ENCODE peak calls at places on chromosomes 2 and 18, in four cellular contexts. U is mammary epithelial cell, I is PC-3, G is neural progenitor cell. L is an unnamed sample.

GRCh38 chr18:13217466-13217961 is 1.0 kb upstream of the LDLRAD4 start:
- DNase-seq in G (peak), U (peak), I (no peak), L (peak)

GRCh38 chr2:237475704-237476107 is 11.3 kb upstream of the MLPH start:
- DNase-seq in G (no peak), U (peak), I (peak), L (peak)

GRCh38 chr2:105376789-105377231 is 22.0 kb downstream of the FHL2 start:
- DNase-seq in I (peak), U (peak), G (no peak), L (no peak)

GRCh38 chr2:238761802-238762373 is 86.0 kb upstream of the TWIST2 start:
- DNase-seq in U (peak), I (peak), G (peak), L (peak)

GRCh38 chr2:237297421-237298155 is 116.4 kb downstream of the COL6A3 start:
- DNase-seq in I (no peak), U (no peak), G (no peak), L (peak)

GRCh38 chr2:171711351-171711750 is 24.1 kb downstream of the DYNC1I2 start:
- DNase-seq in U (no peak), G (no peak), I (no peak), L (no peak)

GRCh38 chr2:15284601-15285000 is 276.5 kb downstream of the NBAS start:
- DNase-seq in U (no peak), I (no peak), G (no peak), L (no peak)

GRCh38 chr18:13264986-13265900 is 46.7 kb downstream of the LDLRAD4 start:
- DNase-seq in G (no peak), I (no peak), U (no peak), L (no peak)

GRCh38 chr18:34311468-34311867 is 86.8 kb upstream of the NOL4 start:
- DNase-seq in I (no peak), U (no peak), G (no peak), L (no peak)

GRCh38 chr18:60984496-60984895 is 348.7 kb upstream of the CDH20 start:
- DNase-seq in U (peak), G (no peak), I (no peak), L (no peak)

GRCh38 chr18:77061291-77061945 is 71.2 kb downstream of the MBP start:
- DNase-seq in U (no peak), I (no peak), G (no peak), L (no peak)

GRCh38 chr2:123303735-123304134 is 721.4 kb upstream of the CNTNAP5 start:
- DNase-seq in U (no peak), I (no peak), G (peak), L (no peak)

GRCh38 chr2:224086226-224086911 is 47.3 kb upstream of the SERPINE2 start:
- DNase-seq in I (peak), U (peak), G (no peak), L (no peak)

GRCh38 chr2:27420996-27421395 is 7.4 kb upstream of the NRBP1 start:
- DNase-seq in U (no peak), G (no peak), I (no peak), L (no peak)

GRCh38 chr2:46082531-46083485 is 214.4 kb upstream of the EPAS1 start:
- DNase-seq in I (peak), U (no peak), G (no peak), L (no peak)

GRCh38 chr18:11997466-11997865 is 16.2 kb downstream of the IMPA2 start:
- DNase-seq in G (no peak), I (no peak), U (no peak), L (no peak)

GRCh38 chr2:230872968-230873669 is 8.4 kb downstream of the ITM2C start:
- DNase-seq in I (no peak), G (no peak), U (no peak), L (no peak)

GRCh38 chr18:67241292-67241691 is 275.2 kb downstream of the DSEL start:
- DNase-seq in I (no peak), G (no peak), U (no peak), L (no peak)

GRCh38 chr2:34001557-34001956 is 402.5 kb upstream of the FAM98A start:
- DNase-seq in G (no peak), I (no peak), U (no peak), L (no peak)

GRCh38 chr2:174527101-174527721 is 40.4 kb upstream of the GPR155 start:
- DNase-seq in I (no peak), U (no peak), G (no peak), L (no peak)

GRCh38 chr2:176680916-176681315 is 411.7 kb downstream of the MTX2 start:
- DNase-seq in U (no peak), G (no peak), I (no peak), L (no peak)

GRCh38 chr2:204274991-204275390 is 270.3 kb upstream of the PARD3B start:
- DNase-seq in U (no peak), G (no peak), I (no peak), L (no peak)

GRCh38 chr18:6414118-6414722 is 491 bp downstream of the L3MBTL4 start:
- DNase-seq in I (peak), G (peak), U (peak), L (no peak)

GRCh38 chr18:70197042-70197441 is 8.4 kb downstream of the RTTN start:
- DNase-seq in U (no peak), G (no peak), I (no peak), L (no peak)

GRCh38 chr2:68747413-68747812 is 12.8 kb downstream of the ARHGAP25 start:
- DNase-seq in I (no peak), G (no peak), U (no peak), L (no peak)

GRCh38 chr18:32661486-32662299 is 111.1 kb downstream of the KLHL14 start:
- DNase-seq in G (no peak), U (peak), I (peak), L (no peak)

GRCh38 chr2:72211359-72211758 is 63.7 kb upstream of the CYP26B1 start:
- DNase-seq in U (peak), I (peak), G (no peak), L (no peak)

GRCh38 chr2:162749456-162749855 is 89.1 kb downstream of the KCNH7 start:
- DNase-seq in G (no peak), U (no peak), I (no peak), L (no peak)

GRCh38 chr18:24231773-24232735 is 93.2 kb downstream of the CABYR start:
- DNase-seq in G (no peak), I (peak), U (no peak), L (no peak)

GRCh38 chr2:196131384-196131861 is 40.0 kb downstream of the STK17B start:
- DNase-seq in I (peak), U (peak), G (peak), L (peak)

GRCh38 chr2:201882353-201883095 is 76.2 kb downstream of the CDK15 start:
- DNase-seq in U (peak), I (peak), G (peak), L (peak)

GRCh38 chr2:119435148-119435952 is 3.7 kb downstream of the TMEM37 start:
- DNase-seq in G (no peak), I (no peak), U (no peak), L (no peak)

GRCh38 chr2:239691720-239692119 is 290.9 kb upstream of the HDAC4 start:
- DNase-seq in I (no peak), U (no peak), G (no peak), L (peak)

GRCh38 chr2:236945431-236946016 is 140.2 kb upstream of the COPS8 start:
- DNase-seq in U (no peak), G (no peak), I (no peak), L (no peak)

GRCh38 chr18:75074196-75075015 is 134.5 kb downstream of the PTGR3 start:
- DNase-seq in U (no peak), I (no peak), G (no peak), L (no peak)

GRCh38 chr18:75071484-75071785 is 137.5 kb downstream of the PTGR3 start:
- DNase-seq in U (no peak), G (no peak), I (no peak), L (no peak)

GRCh38 chr18:75073654-75074053 is 135.3 kb downstream of the PTGR3 start:
- DNase-seq in I (no peak), U (no peak), G (no peak), L (no peak)

GRCh38 chr18:75071866-75072671 is 136.9 kb downstream of the PTGR3 start:
- DNase-seq in U (no peak), G (no peak), I (no peak), L (no peak)

DNA sequence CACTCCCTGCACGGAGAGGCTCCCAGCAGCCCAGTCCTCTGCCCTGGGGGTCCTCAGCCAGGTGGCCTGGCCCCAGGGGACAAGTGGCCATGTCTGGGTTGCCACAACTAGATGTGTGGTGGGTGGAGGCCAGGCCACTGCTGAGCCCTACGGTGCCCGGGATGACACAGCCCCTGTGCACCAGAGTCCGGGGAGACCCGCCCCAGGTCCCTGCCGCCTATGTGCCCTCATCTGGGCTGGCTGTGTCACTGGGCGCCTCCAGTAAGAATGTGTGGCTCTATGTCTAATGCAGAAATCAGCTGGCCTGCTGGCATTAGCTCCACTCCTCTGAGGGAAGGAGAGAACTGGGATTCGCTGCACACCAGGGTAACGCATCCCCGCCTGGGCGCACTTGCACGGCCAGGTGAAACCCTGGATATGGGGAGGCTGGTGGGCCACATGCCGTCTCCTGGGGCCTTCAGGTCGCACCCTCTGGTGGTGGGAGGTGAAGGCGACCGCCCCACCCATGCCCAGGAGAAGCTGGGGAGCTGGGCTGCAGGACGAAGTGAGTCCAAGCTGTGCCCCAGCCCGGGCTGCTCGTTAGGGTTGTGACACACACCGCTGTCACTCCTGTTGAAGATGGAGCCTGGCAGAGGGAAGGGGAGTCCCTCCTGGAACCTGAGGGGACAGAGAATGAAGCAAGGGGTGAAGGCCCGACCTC is 136.1 kb downstream of the PTGR3 start:
- DNase-seq in I (no peak), G (no peak), U (no peak), L (no peak)
- TF ChIP-seq CTCF in I (no peak), G (no peak), U (no peak), L (no peak)

DNA sequence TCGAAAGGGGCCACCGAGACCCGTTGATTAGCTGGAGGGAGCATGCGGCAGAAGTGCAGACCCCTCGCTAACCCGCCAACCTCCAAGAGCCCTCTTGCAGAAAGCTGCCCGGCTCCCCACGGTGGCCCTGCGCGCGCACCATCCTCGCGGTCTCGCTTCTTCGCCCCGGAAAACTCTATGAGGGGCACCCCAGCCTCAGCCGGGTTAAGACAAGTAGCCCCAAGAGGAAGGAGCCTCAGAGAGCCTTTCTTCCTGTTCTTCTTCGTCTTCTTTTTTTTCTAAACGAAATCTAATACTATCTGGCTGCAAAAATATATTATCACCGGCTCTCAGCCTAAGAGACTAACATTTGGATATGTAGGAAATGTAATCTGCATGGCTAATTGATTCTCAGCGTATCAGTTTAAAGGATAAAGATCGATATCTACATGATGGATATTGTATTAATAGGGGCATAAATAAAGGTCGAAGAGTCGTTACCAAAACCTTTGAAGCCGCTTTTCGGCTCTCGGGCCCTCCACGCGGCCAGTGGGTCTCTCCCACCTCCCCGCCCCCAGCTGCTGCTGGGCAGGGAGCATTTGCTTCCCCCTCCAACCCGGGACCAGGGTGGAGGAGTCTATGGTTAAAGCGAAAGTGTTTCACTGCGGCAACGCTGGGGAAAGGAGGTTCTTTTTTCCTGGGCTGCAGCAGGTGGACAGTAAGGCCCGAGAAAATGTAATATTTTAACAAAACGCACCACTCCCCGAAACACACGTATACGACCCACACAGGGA is 6.1 kb upstream of the PAX3 start:
- DNase-seq in G (peak), U (no peak), I (no peak), L (no peak)
- TF ChIP-seq EZH2 in G (no peak), U (peak), I (peak), L (no peak)

DNA sequence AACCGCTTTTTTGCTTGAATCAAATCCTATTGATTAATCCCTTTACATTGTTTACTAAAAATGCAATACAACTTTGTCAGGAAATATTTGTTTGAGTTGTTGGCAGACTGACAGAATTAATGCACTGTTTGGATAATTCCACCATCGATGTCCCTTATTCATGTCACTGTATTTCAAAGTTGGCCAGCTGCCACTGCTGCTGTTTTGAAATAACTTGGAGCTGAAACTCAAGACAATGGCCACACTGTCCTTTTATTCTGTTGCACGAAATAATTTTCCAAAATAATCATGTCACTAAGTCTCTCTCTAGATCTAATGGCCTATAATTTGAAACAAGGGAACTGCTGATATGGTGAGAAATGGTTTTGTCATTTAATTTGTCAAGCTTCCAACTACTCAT is 55.2 kb upstream of the PAX3 start:
- DNase-seq in U (no peak), I (no peak), G (no peak), L (no peak)
- TF ChIP-seq CTCF in U (no peak), I (no peak), G (no peak), L (no peak)

DNA sequence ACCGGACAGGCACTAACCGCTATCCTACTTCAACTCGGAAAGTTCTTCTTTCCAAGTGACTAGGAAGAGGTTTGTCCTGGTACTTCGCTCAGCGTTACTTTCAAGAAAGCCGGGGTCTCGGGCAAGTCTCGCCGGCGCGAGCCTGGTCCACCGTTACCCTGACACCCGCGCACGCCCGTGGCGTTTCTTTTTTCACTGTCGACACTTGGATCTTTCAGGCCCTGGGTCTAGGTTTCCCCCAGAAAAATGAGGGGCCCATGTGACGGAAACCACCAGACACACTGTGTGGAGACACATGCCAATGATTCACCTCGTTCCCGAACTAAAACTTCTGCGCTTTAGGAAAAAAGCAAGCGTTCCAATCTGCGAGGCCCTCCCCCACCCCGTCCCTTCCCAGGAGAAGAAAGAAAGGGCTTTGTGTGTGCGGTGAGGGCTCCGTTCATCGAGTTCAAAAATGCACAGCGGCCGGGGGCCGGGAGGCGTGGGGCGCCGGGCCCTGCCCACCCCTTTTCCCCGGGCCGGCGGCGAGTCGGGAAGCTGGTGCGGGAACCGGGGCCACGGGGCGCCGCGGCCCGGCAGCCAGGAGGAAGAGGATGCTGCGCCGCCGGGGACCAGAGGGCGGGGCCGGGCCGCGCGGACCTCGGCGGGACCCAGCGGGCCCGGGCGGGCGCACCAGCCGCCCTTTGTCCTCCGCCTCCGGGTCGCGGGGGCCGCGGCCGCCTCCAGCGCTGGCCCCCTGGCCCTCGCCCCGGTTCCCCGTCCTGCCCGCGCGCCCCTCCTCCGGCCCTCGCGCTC is 2.6 kb downstream of the ZNF521 start:
- DNase-seq in G (peak), I (no peak), U (no peak), L (no peak)
- TF ChIP-seq EZH2 in G (no peak), I (no peak), U (peak), L (no peak)

GRCh38 chr18:46253498-46253897 is 149.3 kb downstream of the HAUS1 start:
- DNase-seq in I (peak), G (no peak), U (peak), L (no peak)
- TF ChIP-seq CTCF in I (no peak), G (no peak), U (no peak), L (no peak)

GRCh38 chr2:121284424-121285076 is 452 bp downstream of the TFCP2L1 start:
- DNase-seq in U (peak), G (peak), I (no peak), L (no peak)

GRCh38 chr2:121285926-121286325 is 924 bp upstream of the TFCP2L1 start:
- DNase-seq in U (no peak), I (no peak), G (no peak), L (no peak)

GRCh38 chr2:121283670-121284245 is 1.2 kb downstream of the TFCP2L1 start:
- DNase-seq in I (peak), U (peak), G (no peak), L (no peak)

GRCh38 chr2:121286506-121286905 is 1.5 kb upstream of the TFCP2L1 start:
- DNase-seq in U (no peak), G (no peak), I (no peak), L (no peak)

DNA sequence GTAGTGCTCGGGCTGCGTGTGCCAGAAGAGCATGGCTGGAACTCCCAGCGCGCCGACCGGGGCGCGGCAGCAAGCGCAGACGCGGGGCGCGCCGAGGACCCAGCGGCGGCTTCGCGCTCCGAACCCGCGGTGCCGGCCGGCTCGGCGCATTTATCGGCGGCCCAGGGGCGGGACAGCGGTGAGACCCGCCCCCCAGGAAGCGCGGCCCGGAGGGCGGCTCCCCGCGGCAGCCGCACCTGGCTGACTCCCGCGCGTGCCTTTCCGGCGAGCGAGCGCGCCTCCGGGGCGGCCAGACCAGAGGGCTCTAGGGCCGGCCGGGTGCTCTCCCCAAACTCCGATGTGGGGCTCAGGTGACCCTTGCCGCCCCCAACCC is at the start of gene TFCP2L1:
- DNase-seq in G (peak), I (peak), U (peak), L (no peak)
- TF ChIP-seq EZH2 in G (peak), I (no peak), U (no peak), L (no peak)

GRCh38 chr2:218276986-218277755 is 6.9 kb downstream of the PNKD start:
- DNase-seq in U (no peak), I (peak), G (no peak), L (no peak)
- TF ChIP-seq CTCF in U (peak), I (peak), G (no peak), L (peak)

GRCh38 chr18:48410095-48410920 is 1.1 kb upstream of the ZBTB7C start:
- DNase-seq in G (peak), U (peak), I (peak), L (no peak)

GRCh38 chr18:48409591-48410094 is 460 bp upstream of the ZBTB7C start:
- DNase-seq in G (no peak), I (no peak), U (peak), L (no peak)

GRCh38 chr18:48407358-48407757 is 1.8 kb downstream of the ZBTB7C start:
- DNase-seq in U (no peak), G (no peak), I (no peak), L (no peak)

GRCh38 chr18:48408727-48409590 is at the start of gene ZBTB7C:
- DNase-seq in G (peak), I (no peak), U (peak), L (no peak)

GRCh38 chr18:48408111-48408726 is 964 bp downstream of the ZBTB7C start:
- DNase-seq in G (peak), U (no peak), I (no peak), L (no peak)
- TF ChIP-seq EZH2 in G (peak), U (no peak), I (no peak), L (no peak)

DNA sequence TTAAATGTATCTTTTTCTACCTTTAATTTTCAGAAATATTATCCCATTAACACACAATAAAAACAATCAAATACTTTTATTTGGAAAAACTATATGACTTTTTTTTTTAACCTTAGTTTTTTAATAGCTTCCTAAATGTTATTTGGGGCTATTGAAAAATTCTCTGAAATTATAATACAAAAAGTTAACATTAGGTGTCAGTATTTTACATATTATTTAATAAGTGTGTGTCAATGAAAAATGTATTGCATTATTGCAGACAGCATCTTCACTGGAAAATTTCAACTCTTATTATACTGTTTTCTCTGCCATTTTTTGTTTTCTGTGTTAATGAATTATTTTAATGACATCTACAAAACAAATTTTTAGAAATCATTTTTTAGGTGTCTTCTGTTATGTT is 51.1 kb upstream of the ARHGAP15 start:
- DNase-seq in I (no peak), U (no peak), G (no peak), L (no peak)
- TF ChIP-seq CTCF in I (peak), U (no peak), G (no peak), L (peak)

GRCh38 chr18:79552140-79552631 is 127.4 kb upstream of the CTDP1 start:
- DNase-seq in I (no peak), G (no peak), U (no peak), L (no peak)
- TF ChIP-seq EZH2 in I (no peak), G (no peak), U (no peak), L (no peak)